ENCODE peak calls at places on chromosomes 2 and 18, in ten cellular contexts. R is DND-41, N is tibial nerve, X is HCT116, F is esophagus muscularis mucosa, I is Karpas-422, M is ovary, V is astrocyte, J is colonic mucosa, D is small intestine. H is an unnamed sample. For H3K4me1, the result is how much of the 10 kb centered on the place peaks cover.

GRCh38 chr18:28177828-28178635 is 1.1 kb upstream of the CDH2 start:
- DNase-seq in R (peak), N (no peak), X (no peak), F (peak), I (no peak), M (peak), V (peak), J (no peak), D (no peak), H (peak)

GRCh38 chr2:84888401-84889276 is 7.8 kb upstream of the TRABD2A start:
- DNase-seq in R (peak), N (no peak), X (no peak), F (no peak), I (peak), M (no peak), V (peak), J (peak), D (peak), H (no peak)

GRCh38 chr2:194545978-194546377 is 1111.0 kb upstream of the SLC39A10 start:
- DNase-seq in R (no peak), N (no peak), X (peak), F (no peak), I (peak), M (no peak), V (no peak), J (no peak), D (no peak), H (no peak)

GRCh38 chr2:135952891-135953290 is 32.5 kb downstream of the DARS1 start:
- DNase-seq in R (no peak), N (no peak), X (no peak), F (no peak), I (no peak), M (no peak), V (peak), J (no peak), D (no peak), H (no peak)

GRCh38 chr2:226660524-226660923 is 139.1 kb downstream of the IRS1 start:
- DNase-seq in R (no peak), N (peak), X (no peak), F (no peak), I (no peak), M (peak), V (peak), J (peak), D (no peak), H (peak)

GRCh38 chr2:168787098-168787781 is 15.2 kb upstream of the NOSTRIN start:
- DNase-seq in R (no peak), N (no peak), X (no peak), F (no peak), I (no peak), M (no peak), V (no peak), J (no peak), D (no peak), H (no peak)

GRCh38 chr2:9696731-9697130 is 65.9 kb upstream of the YWHAQ start:
- DNase-seq in R (no peak), N (no peak), X (no peak), F (no peak), I (no peak), M (no peak), V (no peak), J (no peak), D (no peak), H (no peak)

GRCh38 chr2:69652206-69652605 is 8.7 kb upstream of the AAK1 start:
- DNase-seq in R (no peak), N (no peak), X (peak), F (no peak), I (no peak), M (no peak), V (peak), J (no peak), D (no peak), H (no peak)

GRCh38 chr2:189574793-189575475 is 5.7 kb downstream of the SLC40A1 start:
- DNase-seq in R (no peak), N (no peak), X (no peak), F (no peak), I (no peak), M (no peak), V (no peak), J (no peak), D (peak), H (no peak)

GRCh38 chr18:55577812-55578539 is 10.0 kb downstream of the TCF4 start:
- DNase-seq in R (no peak), N (no peak), X (no peak), F (no peak), I (no peak), M (no peak), V (no peak), J (no peak), D (no peak), H (no peak)

DNA sequence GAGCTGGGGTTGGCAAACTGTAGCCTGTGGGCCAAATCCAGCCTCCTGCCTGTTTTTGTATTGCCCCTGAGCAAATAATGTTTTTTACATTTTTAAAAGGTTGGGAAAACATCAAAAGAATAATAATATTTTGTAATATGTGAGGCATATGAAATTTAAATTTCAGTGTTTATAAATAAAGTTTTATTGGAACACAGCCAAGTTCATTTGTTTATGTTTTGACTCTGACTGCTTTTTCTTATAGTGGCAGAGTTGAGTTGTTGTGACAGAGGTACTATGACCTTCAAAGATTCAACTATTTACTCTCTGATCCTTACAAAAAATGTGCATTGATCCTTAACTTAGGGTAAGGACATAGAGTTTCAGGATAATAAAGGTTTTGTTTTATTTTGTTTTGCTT is 24.4 kb downstream of the SETBP1 start:
- DNase-seq in R (no peak), N (no peak), X (no peak), F (no peak), I (no peak), M (no peak), V (no peak), J (no peak), D (no peak), H (no peak)
- H3K4me1 ChIP-seq in R (under half), N (under half), X (under half), F (half or more), I (under half), M (under half), V (under half), J (under half), D (under half), H (under half)

GRCh38 chr2:64122358-64122757 is 21.9 kb downstream of the PELI1 start:
- DNase-seq in R (no peak), N (no peak), X (no peak), F (no peak), I (no peak), M (no peak), V (no peak), J (no peak), D (peak), H (no peak)
- H3K27ac ChIP-seq in R (no peak), N (no peak), X (no peak), F (no peak), I (peak), M (no peak), V (no peak), J (peak), D (no peak), H (no peak)

DNA sequence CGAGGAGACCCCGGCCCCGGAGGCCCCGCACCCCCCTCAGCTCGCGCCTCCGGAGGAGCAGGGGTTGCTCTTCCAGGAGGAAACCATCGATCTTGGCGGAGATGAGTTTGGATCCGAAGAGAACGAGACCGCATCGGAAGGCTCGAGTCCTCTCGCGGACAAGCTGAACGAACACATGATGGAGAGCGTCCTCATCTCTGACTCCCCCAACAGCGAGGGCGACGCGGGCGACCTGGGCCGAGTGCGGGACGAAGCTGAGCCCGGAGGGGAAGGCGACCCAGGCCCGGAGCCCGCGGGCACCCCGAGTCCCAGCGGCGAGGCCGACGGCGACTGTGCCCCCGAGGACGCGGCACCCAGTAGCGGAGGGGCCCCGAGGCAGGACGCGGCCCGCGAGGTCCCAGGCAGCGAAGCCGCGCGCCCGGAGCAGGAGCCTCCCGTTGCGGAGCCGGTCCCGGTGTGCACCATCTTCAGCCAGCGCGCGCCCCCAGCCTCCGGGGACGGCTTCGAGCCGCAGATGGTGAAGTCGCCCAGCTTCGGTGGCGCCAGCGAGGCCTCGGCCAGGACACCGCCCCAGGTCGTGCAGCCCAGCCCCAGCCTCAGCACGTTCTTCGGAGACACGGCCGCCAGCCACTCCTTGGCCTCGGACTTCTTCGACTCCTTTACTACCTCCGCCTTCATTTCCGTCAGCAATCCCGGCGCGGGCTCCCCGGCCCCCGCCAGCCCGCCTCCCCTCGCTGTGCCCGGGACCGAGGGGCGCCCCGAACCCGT is 8.3 kb downstream of the TRAPPC12 start:
- DNase-seq in R (no peak), N (no peak), X (no peak), F (peak), I (no peak), M (no peak), V (no peak), J (no peak), D (no peak), H (no peak)
- H3K4me3 ChIP-seq in R (no peak), N (no peak), X (no peak), F (no peak), I (no peak), M (no peak), V (no peak), J (no peak), D (no peak), H (no peak)

DNA sequence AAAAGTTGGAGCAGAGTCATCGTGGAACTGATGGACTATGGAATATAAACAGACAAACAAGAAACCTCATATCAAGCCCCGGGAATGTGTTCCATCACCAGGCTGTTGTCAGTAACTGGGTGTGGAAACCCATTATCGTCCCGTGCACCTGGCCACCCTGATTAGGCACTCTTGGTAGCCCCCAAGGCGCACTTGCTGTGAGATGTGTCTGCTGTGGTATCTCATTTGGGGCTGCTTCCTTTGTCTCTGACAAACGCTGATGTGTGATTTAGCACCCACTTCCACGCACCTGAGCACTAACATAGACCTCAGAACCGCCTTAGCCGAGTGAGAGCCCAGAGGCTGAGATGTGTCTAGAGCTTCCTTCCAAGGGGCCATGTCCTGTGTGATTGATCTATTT is 96.3 kb downstream of the PRPF40A start:
- DNase-seq in R (no peak), N (no peak), X (no peak), F (no peak), I (no peak), M (no peak), V (no peak), J (no peak), D (no peak), H (no peak)
- H3K4me1 ChIP-seq in R (under half), N (under half), X (under half), F (under half), I (under half), M (under half), V (under half), J (under half), D (under half), H (under half)